ENCODE peak calls at places on chromosomes 5 and 9, in nine cellular contexts. One of them, this sample, is unnamed.

GRCh38 chr9:133155156-133155555 is 8.6 kb downstream of the GBGT1 start:
- DNase-seq in EL: no peak
- DNase-seq in H9: peak
- DNase-seq in T-helper 1 cell: no peak
- DNase-seq in mucosa of gallbladder: no peak
- DNase-seq in HTR-8/SVneo: no peak
- DNase-seq in right atrium auricular region: no peak
- DNase-seq in kidney tubule cell: no peak
- DNase-seq in NCI-H345: no peak
- DNase-seq in this sample: no peak

GRCh38 chr5:9498541-9499497 is 47.1 kb downstream of the SEMA5A start:
- DNase-seq in T-helper 1 cell: no peak
- DNase-seq in right atrium auricular region: no peak
- DNase-seq in mucosa of gallbladder: no peak
- DNase-seq in H9: peak
- DNase-seq in NCI-H345: no peak
- DNase-seq in kidney tubule cell: peak
- DNase-seq in EL: peak
- DNase-seq in HTR-8/SVneo: peak
- DNase-seq in this sample: peak

GRCh38 chr5:132095077-132095744 is 21.6 kb downstream of the CSF2 start:
- DNase-seq in right atrium auricular region: peak
- DNase-seq in HTR-8/SVneo: no peak
- DNase-seq in NCI-H345: no peak
- DNase-seq in mucosa of gallbladder: no peak
- DNase-seq in T-helper 1 cell: no peak
- DNase-seq in kidney tubule cell: peak
- DNase-seq in EL: peak
- DNase-seq in H9: no peak
- DNase-seq in this sample: no peak

GRCh38 chr5:172383231-172383802 is 71.0 kb downstream of the SH3PXD2B start:
- DNase-seq in right atrium auricular region: no peak
- DNase-seq in mucosa of gallbladder: peak
- DNase-seq in T-helper 1 cell: no peak
- DNase-seq in kidney tubule cell: peak
- DNase-seq in H9: no peak
- DNase-seq in NCI-H345: peak
- DNase-seq in HTR-8/SVneo: no peak
- DNase-seq in EL: peak
- DNase-seq in this sample: peak

GRCh38 chr5:1116977-1117376 is 5.1 kb upstream of the SLC12A7 start:
- DNase-seq in right atrium auricular region: no peak
- DNase-seq in HTR-8/SVneo: no peak
- DNase-seq in mucosa of gallbladder: no peak
- DNase-seq in H9: no peak
- DNase-seq in kidney tubule cell: no peak
- DNase-seq in EL: no peak
- DNase-seq in T-helper 1 cell: no peak
- DNase-seq in NCI-H345: no peak
- DNase-seq in this sample: no peak

GRCh38 chr9:3151672-3152576 is 308.0 kb upstream of the PUM3 start:
- DNase-seq in kidney tubule cell: no peak
- DNase-seq in T-helper 1 cell: no peak
- DNase-seq in mucosa of gallbladder: no peak
- DNase-seq in right atrium auricular region: no peak
- DNase-seq in HTR-8/SVneo: no peak
- DNase-seq in NCI-H345: no peak
- DNase-seq in EL: peak
- DNase-seq in H9: no peak
- DNase-seq in this sample: peak

GRCh38 chr5:60916646-60917045 is 28.2 kb downstream of the ERCC8 start:
- DNase-seq in EL: peak
- DNase-seq in NCI-H345: no peak
- DNase-seq in H9: no peak
- DNase-seq in kidney tubule cell: no peak
- DNase-seq in T-helper 1 cell: no peak
- DNase-seq in HTR-8/SVneo: no peak
- DNase-seq in right atrium auricular region: no peak
- DNase-seq in mucosa of gallbladder: no peak
- DNase-seq in this sample: no peak

GRCh38 chr5:163993126-163993525 is 487.7 kb downstream of the MAT2B start:
- DNase-seq in kidney tubule cell: no peak
- DNase-seq in H9: no peak
- DNase-seq in EL: no peak
- DNase-seq in T-helper 1 cell: no peak
- DNase-seq in HTR-8/SVneo: no peak
- DNase-seq in mucosa of gallbladder: no peak
- DNase-seq in right atrium auricular region: no peak
- DNase-seq in NCI-H345: no peak
- DNase-seq in this sample: no peak

GRCh38 chr9:15622596-15622995 is 69.8 kb downstream of the CCDC171 start:
- DNase-seq in mucosa of gallbladder: no peak
- DNase-seq in right atrium auricular region: no peak
- DNase-seq in EL: peak
- DNase-seq in T-helper 1 cell: no peak
- DNase-seq in NCI-H345: no peak
- DNase-seq in HTR-8/SVneo: no peak
- DNase-seq in H9: no peak
- DNase-seq in kidney tubule cell: peak
- DNase-seq in this sample: no peak

GRCh38 chr5:124996764-124997077 is 250.3 kb upstream of the ZNF608 start:
- DNase-seq in kidney tubule cell: peak
- DNase-seq in H9: no peak
- DNase-seq in mucosa of gallbladder: no peak
- DNase-seq in NCI-H345: no peak
- DNase-seq in HTR-8/SVneo: no peak
- DNase-seq in T-helper 1 cell: no peak
- DNase-seq in EL: peak
- DNase-seq in right atrium auricular region: no peak
- DNase-seq in this sample: no peak

GRCh38 chr5:6504677-6505414 is 56.2 kb downstream of the UBE2QL1 start:
- DNase-seq in mucosa of gallbladder: no peak
- DNase-seq in T-helper 1 cell: no peak
- DNase-seq in H9: no peak
- DNase-seq in HTR-8/SVneo: peak
- DNase-seq in kidney tubule cell: no peak
- DNase-seq in right atrium auricular region: no peak
- DNase-seq in EL: peak
- DNase-seq in NCI-H345: peak
- DNase-seq in this sample: no peak

GRCh38 chr5:134575316-134575715 is 49.8 kb downstream of the JADE2 start:
- DNase-seq in EL: no peak
- DNase-seq in HTR-8/SVneo: no peak
- DNase-seq in mucosa of gallbladder: no peak
- DNase-seq in kidney tubule cell: no peak
- DNase-seq in H9: no peak
- DNase-seq in T-helper 1 cell: no peak
- DNase-seq in NCI-H345: no peak
- DNase-seq in right atrium auricular region: no peak
- DNase-seq in this sample: no peak

GRCh38 chr9:137298401-137298982 is 3.6 kb downstream of the NRARP start:
- DNase-seq in T-helper 1 cell: no peak
- DNase-seq in NCI-H345: no peak
- DNase-seq in mucosa of gallbladder: no peak
- DNase-seq in HTR-8/SVneo: no peak
- DNase-seq in right atrium auricular region: peak
- DNase-seq in EL: no peak
- DNase-seq in H9: peak
- DNase-seq in kidney tubule cell: no peak
- DNase-seq in this sample: peak

GRCh38 chr9:12604154-12604825 is 88.9 kb upstream of the TYRP1 start:
- DNase-seq in NCI-H345: no peak
- DNase-seq in EL: peak
- DNase-seq in H9: no peak
- DNase-seq in HTR-8/SVneo: peak
- DNase-seq in T-helper 1 cell: no peak
- DNase-seq in kidney tubule cell: peak
- DNase-seq in mucosa of gallbladder: no peak
- DNase-seq in right atrium auricular region: no peak
- DNase-seq in this sample: no peak

GRCh38 chr9:71157731-71158130 is 36.3 kb upstream of the TRPM3 start:
- DNase-seq in H9: no peak
- DNase-seq in NCI-H345: no peak
- DNase-seq in EL: no peak
- DNase-seq in kidney tubule cell: no peak
- DNase-seq in HTR-8/SVneo: no peak
- DNase-seq in right atrium auricular region: no peak
- DNase-seq in mucosa of gallbladder: no peak
- DNase-seq in T-helper 1 cell: no peak
- DNase-seq in this sample: no peak

GRCh38 chr9:87381050-87381711 is 116.5 kb upstream of the DAPK1 start:
- DNase-seq in HTR-8/SVneo: no peak
- DNase-seq in H9: no peak
- DNase-seq in kidney tubule cell: no peak
- DNase-seq in NCI-H345: no peak
- DNase-seq in mucosa of gallbladder: no peak
- DNase-seq in EL: peak
- DNase-seq in T-helper 1 cell: no peak
- DNase-seq in right atrium auricular region: no peak
- DNase-seq in this sample: no peak

GRCh38 chr5:77770293-77771005 is 5.7 kb downstream of the TBCA start:
- DNase-seq in H9: no peak
- DNase-seq in EL: no peak
- DNase-seq in HTR-8/SVneo: no peak
- DNase-seq in right atrium auricular region: no peak
- DNase-seq in mucosa of gallbladder: no peak
- DNase-seq in kidney tubule cell: peak
- DNase-seq in NCI-H345: no peak
- DNase-seq in T-helper 1 cell: no peak
- DNase-seq in this sample: no peak

GRCh38 chr9:128979111-128979510 is 31.6 kb downstream of the NUP188 start:
- DNase-seq in H9: no peak
- DNase-seq in T-helper 1 cell: no peak
- DNase-seq in kidney tubule cell: no peak
- DNase-seq in HTR-8/SVneo: no peak
- DNase-seq in right atrium auricular region: no peak
- DNase-seq in EL: no peak
- DNase-seq in mucosa of gallbladder: no peak
- DNase-seq in NCI-H345: no peak
- DNase-seq in this sample: no peak

GRCh38 chr5:155260798-155261197 is 247.2 kb downstream of the KIF4B start:
- DNase-seq in NCI-H345: peak
- DNase-seq in HTR-8/SVneo: no peak
- DNase-seq in right atrium auricular region: no peak
- DNase-seq in mucosa of gallbladder: no peak
- DNase-seq in H9: peak
- DNase-seq in T-helper 1 cell: no peak
- DNase-seq in kidney tubule cell: peak
- DNase-seq in EL: no peak
- DNase-seq in this sample: no peak

GRCh38 chr5:163807781-163808180 is 302.4 kb downstream of the MAT2B start:
- DNase-seq in EL: peak
- DNase-seq in mucosa of gallbladder: no peak
- DNase-seq in NCI-H345: no peak
- DNase-seq in right atrium auricular region: no peak
- DNase-seq in T-helper 1 cell: no peak
- DNase-seq in kidney tubule cell: no peak
- DNase-seq in H9: no peak
- DNase-seq in HTR-8/SVneo: no peak
- DNase-seq in this sample: no peak

GRCh38 chr5:115461506-115462290 is 82.9 kb downstream of the FEM1C start:
- DNase-seq in right atrium auricular region: no peak
- DNase-seq in EL: peak
- DNase-seq in H9: no peak
- DNase-seq in HTR-8/SVneo: peak
- DNase-seq in T-helper 1 cell: no peak
- DNase-seq in mucosa of gallbladder: no peak
- DNase-seq in NCI-H345: no peak
- DNase-seq in kidney tubule cell: peak
- DNase-seq in this sample: peak

GRCh38 chr9:113573303-113573958 is 109.9 kb downstream of the RGS3 start:
- DNase-seq in EL: no peak
- DNase-seq in kidney tubule cell: no peak
- DNase-seq in H9: no peak
- DNase-seq in right atrium auricular region: no peak
- DNase-seq in HTR-8/SVneo: no peak
- DNase-seq in NCI-H345: no peak
- DNase-seq in T-helper 1 cell: no peak
- DNase-seq in mucosa of gallbladder: no peak
- DNase-seq in this sample: no peak

GRCh38 chr5:164012376-164012775 is 507.0 kb downstream of the MAT2B start:
- DNase-seq in mucosa of gallbladder: no peak
- DNase-seq in HTR-8/SVneo: no peak
- DNase-seq in T-helper 1 cell: no peak
- DNase-seq in NCI-H345: no peak
- DNase-seq in EL: no peak
- DNase-seq in right atrium auricular region: no peak
- DNase-seq in H9: no peak
- DNase-seq in kidney tubule cell: no peak
- DNase-seq in this sample: no peak

GRCh38 chr9:806285-807156 is 35.0 kb upstream of the DMRT1 start:
- DNase-seq in right atrium auricular region: no peak
- DNase-seq in NCI-H345: peak
- DNase-seq in H9: no peak
- DNase-seq in mucosa of gallbladder: no peak
- DNase-seq in EL: peak
- DNase-seq in T-helper 1 cell: no peak
- DNase-seq in HTR-8/SVneo: peak
- DNase-seq in kidney tubule cell: peak
- DNase-seq in this sample: peak

GRCh38 chr5:123365163-123365562 is 58.0 kb downstream of the CEP120 start:
- DNase-seq in H9: no peak
- DNase-seq in kidney tubule cell: no peak
- DNase-seq in mucosa of gallbladder: no peak
- DNase-seq in EL: no peak
- DNase-seq in HTR-8/SVneo: no peak
- DNase-seq in right atrium auricular region: no peak
- DNase-seq in T-helper 1 cell: no peak
- DNase-seq in NCI-H345: no peak
- DNase-seq in this sample: no peak

GRCh38 chr9:111992523-111992922 is 95.9 kb downstream of the UGCG start:
- DNase-seq in T-helper 1 cell: no peak
- DNase-seq in right atrium auricular region: no peak
- DNase-seq in H9: no peak
- DNase-seq in mucosa of gallbladder: no peak
- DNase-seq in kidney tubule cell: peak
- DNase-seq in EL: peak
- DNase-seq in HTR-8/SVneo: peak
- DNase-seq in NCI-H345: no peak
- DNase-seq in this sample: no peak

GRCh38 chr9:98772364-98773155 is 23.8 kb downstream of the ANKS6 start:
- DNase-seq in kidney tubule cell: no peak
- DNase-seq in right atrium auricular region: no peak
- DNase-seq in mucosa of gallbladder: no peak
- DNase-seq in T-helper 1 cell: no peak
- DNase-seq in NCI-H345: no peak
- DNase-seq in EL: no peak
- DNase-seq in H9: no peak
- DNase-seq in HTR-8/SVneo: no peak
- DNase-seq in this sample: no peak

GRCh38 chr9:2727966-2728613 is 10.8 kb downstream of the KCNV2 start:
- DNase-seq in EL: peak
- DNase-seq in T-helper 1 cell: no peak
- DNase-seq in HTR-8/SVneo: peak
- DNase-seq in right atrium auricular region: no peak
- DNase-seq in mucosa of gallbladder: peak
- DNase-seq in NCI-H345: peak
- DNase-seq in H9: no peak
- DNase-seq in kidney tubule cell: peak
- DNase-seq in this sample: peak

GRCh38 chr5:160269017-160269416 is 39.7 kb downstream of the FABP6 start:
- DNase-seq in kidney tubule cell: peak
- DNase-seq in mucosa of gallbladder: peak
- DNase-seq in right atrium auricular region: peak
- DNase-seq in HTR-8/SVneo: no peak
- DNase-seq in T-helper 1 cell: no peak
- DNase-seq in NCI-H345: no peak
- DNase-seq in EL: peak
- DNase-seq in H9: no peak
- DNase-seq in this sample: no peak

GRCh38 chr5:51860532-51861018 is 477.3 kb downstream of the ISL1 start:
- DNase-seq in T-helper 1 cell: no peak
- DNase-seq in right atrium auricular region: no peak
- DNase-seq in NCI-H345: no peak
- DNase-seq in EL: no peak
- DNase-seq in kidney tubule cell: no peak
- DNase-seq in HTR-8/SVneo: no peak
- DNase-seq in H9: no peak
- DNase-seq in mucosa of gallbladder: no peak
- DNase-seq in this sample: no peak

GRCh38 chr9:37944671-37945481 is 40.9 kb upstream of the SLC25A51 start:
- DNase-seq in right atrium auricular region: no peak
- DNase-seq in HTR-8/SVneo: peak
- DNase-seq in mucosa of gallbladder: peak
- DNase-seq in H9: peak
- DNase-seq in kidney tubule cell: peak
- DNase-seq in NCI-H345: no peak
- DNase-seq in T-helper 1 cell: no peak
- DNase-seq in EL: peak
- DNase-seq in this sample: no peak

This sample was measured in small intestine.